ENCODE peak calls at places on chromosomes 7 and 10, in eight cellular contexts. U is astrocyte of the spinal cord; E is heart right ventricle; L is activated CD4-positive, alpha-beta T cell treated with anti-CD3 and anti-CD28 coated beads, Interleukin-2, amount 10 ng/mL, durations not matched to agents 7 days and 5 days; V is colonic mucosa; D is body of pancreas; P is stimulated activated CD4-positive, alpha-beta T cell treated with anti-CD3 and anti-CD28 coated beads, Interleukin-4, amount 100 ng/mL, for 1 hour; M is T-helper 2 cell. H is an unnamed sample.
A peak's percentile ranks its signal among the peaks of the same experiment; 100 is the strongest.

GRCh38 chr7:77413861-77414424 is 2.2 kb downstream of the GSAP start:
- DNase-seq in U (peak; percentile 46), E (no peak), L (no peak), V (no peak), D (no peak), P (no peak), M (no peak), H (no peak)

GRCh38 chr7:2791390-2791789 is 52.7 kb downstream of the GNA12 start:
- DNase-seq in U (no peak), E (no peak), L (no peak), V (no peak), D (no peak), P (no peak), M (no peak), H (no peak)

GRCh38 chr10:132975976-132976682 is 33.8 kb upstream of the CFAP46 start:
- DNase-seq in U (no peak), E (no peak), L (no peak), V (no peak), D (no peak), P (no peak), M (no peak), H (no peak)

GRCh38 chr10:15436696-15437095 is 65.6 kb upstream of the FAM171A1 start:
- DNase-seq in U (peak; percentile 78), E (no peak), L (no peak), V (no peak), D (no peak), P (no peak), M (no peak), H (no peak)

GRCh38 chr7:27245124-27245797 is 2.7 kb downstream of the EVX1 start:
- DNase-seq in U (no peak), E (no peak), L (no peak), V (no peak), D (no peak), P (no peak), M (no peak), H (no peak)

GRCh38 chr10:77007836-77008235 is 629.8 kb downstream of the KCNMA1 start:
- DNase-seq in U (no peak), E (no peak), L (no peak), V (no peak), D (no peak), P (no peak), M (no peak), H (no peak)

GRCh38 chr7:114765331-114766125 is 156.4 kb upstream of the MDFIC start:
- DNase-seq in U (no peak), E (no peak), L (no peak), V (no peak), D (no peak), P (no peak), M (no peak), H (no peak)

GRCh38 chr7:32158751-32159360 is 88.6 kb upstream of the PDE1C start:
- DNase-seq in U (peak; percentile 26), E (no peak), L (no peak), V (no peak), D (no peak), P (no peak), M (no peak), H (no peak)

GRCh38 chr7:126419047-126419446 is 833.7 kb downstream of the GRM8 start:
- DNase-seq in U (no peak), E (no peak), L (no peak), V (no peak), D (no peak), P (no peak), M (no peak), H (no peak)

GRCh38 chr7:123647106-123647730 is 8.4 kb upstream of the LMOD2 start:
- DNase-seq in U (no peak), E (no peak), L (no peak), V (no peak), D (no peak), P (no peak), M (no peak), H (no peak)

GRCh38 chr10:112446055-112446854 is 459 bp downstream of the ZDHHC6 start:
- DNase-seq in U (no peak), E (no peak), L (no peak), V (peak; percentile 33), D (no peak), P (no peak), M (no peak), H (no peak)